ENCODE peak calls at places on chromosome 19, in eight cellular contexts. One of them, this sample, is unnamed.

GRCh38 chr19:55066107-55066709 is 3.3 kb upstream of the RDH13 start:
- DNase-seq in esophagus squamous epithelium: no peak
- DNase-seq in tibial nerve: no peak
- DNase-seq in HCT116: no peak
- DNase-seq in breast epithelium: no peak
- DNase-seq in heart left ventricle: no peak
- DNase-seq in lower leg skin: no peak
- DNase-seq in transverse colon: no peak
- DNase-seq in this sample: no peak

GRCh38 chr19:12891553-12892021 is 627 bp downstream of the GCDH start:
- DNase-seq in transverse colon: no peak
- DNase-seq in heart left ventricle: no peak
- DNase-seq in breast epithelium: no peak
- DNase-seq in esophagus squamous epithelium: no peak
- DNase-seq in tibial nerve: no peak
- DNase-seq in lower leg skin: no peak
- DNase-seq in HCT116: no peak
- DNase-seq in this sample: no peak

GRCh38 chr19:48543121-48543710 is 8.8 kb upstream of the SULT2B1 start:
- DNase-seq in lower leg skin: no peak
- DNase-seq in heart left ventricle: no peak
- DNase-seq in tibial nerve: no peak
- DNase-seq in HCT116: peak; percentile 53
- DNase-seq in transverse colon: peak; percentile 67
- DNase-seq in breast epithelium: peak; percentile 92
- DNase-seq in esophagus squamous epithelium: no peak
- DNase-seq in this sample: no peak

GRCh38 chr19:624433-625109 is 8.8 kb downstream of the POLRMT start:
- DNase-seq in HCT116: no peak
- DNase-seq in heart left ventricle: no peak
- DNase-seq in esophagus squamous epithelium: no peak
- DNase-seq in tibial nerve: no peak
- DNase-seq in lower leg skin: no peak
- DNase-seq in breast epithelium: no peak
- DNase-seq in transverse colon: no peak
- DNase-seq in this sample: no peak

GRCh38 chr19:36265856-36266374 is 51.0 kb downstream of the ZNF146 start:
- DNase-seq in lower leg skin: peak; percentile 31
- DNase-seq in HCT116: no peak
- DNase-seq in esophagus squamous epithelium: no peak
- DNase-seq in tibial nerve: no peak
- DNase-seq in transverse colon: no peak
- DNase-seq in breast epithelium: no peak
- DNase-seq in heart left ventricle: no peak
- DNase-seq in this sample: no peak

GRCh38 chr19:3403489-3404323 is 37.3 kb downstream of the NFIC start:
- DNase-seq in esophagus squamous epithelium: no peak
- DNase-seq in lower leg skin: peak; percentile 97
- DNase-seq in transverse colon: peak; percentile 80
- DNase-seq in breast epithelium: peak; percentile 89
- DNase-seq in heart left ventricle: peak; percentile 95
- DNase-seq in HCT116: no peak
- DNase-seq in tibial nerve: peak; percentile 81
- DNase-seq in this sample: peak; percentile 82

GRCh38 chr19:49574206-49574755 is 6.1 kb downstream of the NOSIP start:
- DNase-seq in lower leg skin: no peak
- DNase-seq in heart left ventricle: no peak
- DNase-seq in esophagus squamous epithelium: no peak
- DNase-seq in HCT116: no peak
- DNase-seq in breast epithelium: no peak
- DNase-seq in tibial nerve: no peak
- DNase-seq in transverse colon: no peak
- DNase-seq in this sample: no peak

GRCh38 chr19:17966497-17967257 is at the start of gene KCNN1:
- DNase-seq in heart left ventricle: no peak
- DNase-seq in HCT116: no peak
- DNase-seq in esophagus squamous epithelium: no peak
- DNase-seq in breast epithelium: no peak
- DNase-seq in lower leg skin: no peak
- DNase-seq in transverse colon: no peak
- DNase-seq in tibial nerve: no peak
- DNase-seq in this sample: peak; percentile 54

GRCh38 chr19:24159707-24160106 is 72.7 kb downstream of the ZNF254 start:
- DNase-seq in breast epithelium: no peak
- DNase-seq in heart left ventricle: no peak
- DNase-seq in lower leg skin: no peak
- DNase-seq in transverse colon: no peak
- DNase-seq in tibial nerve: no peak
- DNase-seq in HCT116: no peak
- DNase-seq in esophagus squamous epithelium: no peak
- DNase-seq in this sample: no peak

GRCh38 chr19:14002571-14003278 is 3.4 kb downstream of the RFX1 start:
- DNase-seq in esophagus squamous epithelium: no peak
- DNase-seq in heart left ventricle: no peak
- DNase-seq in tibial nerve: no peak
- DNase-seq in transverse colon: no peak
- DNase-seq in lower leg skin: no peak
- DNase-seq in breast epithelium: no peak
- DNase-seq in HCT116: no peak
- DNase-seq in this sample: no peak

GRCh38 chr19:33241530-33242101 is 16.0 kb upstream of the SLC7A10 start:
- DNase-seq in tibial nerve: no peak
- DNase-seq in heart left ventricle: no peak
- DNase-seq in transverse colon: peak; percentile 33
- DNase-seq in breast epithelium: no peak
- DNase-seq in esophagus squamous epithelium: no peak
- DNase-seq in HCT116: no peak
- DNase-seq in lower leg skin: no peak
- DNase-seq in this sample: no peak

GRCh38 chr19:4660181-4660791 is 9.9 kb downstream of the MYDGF start:
- DNase-seq in breast epithelium: no peak
- DNase-seq in lower leg skin: no peak
- DNase-seq in HCT116: no peak
- DNase-seq in tibial nerve: no peak
- DNase-seq in heart left ventricle: no peak
- DNase-seq in esophagus squamous epithelium: no peak
- DNase-seq in transverse colon: peak; percentile 33
- DNase-seq in this sample: no peak

GRCh38 chr19:8814176-8814575 is 17.9 kb downstream of the ZNF558 start:
- DNase-seq in transverse colon: no peak
- DNase-seq in lower leg skin: no peak
- DNase-seq in esophagus squamous epithelium: no peak
- DNase-seq in breast epithelium: no peak
- DNase-seq in HCT116: no peak
- DNase-seq in tibial nerve: no peak
- DNase-seq in heart left ventricle: no peak
- DNase-seq in this sample: no peak

DNA sequence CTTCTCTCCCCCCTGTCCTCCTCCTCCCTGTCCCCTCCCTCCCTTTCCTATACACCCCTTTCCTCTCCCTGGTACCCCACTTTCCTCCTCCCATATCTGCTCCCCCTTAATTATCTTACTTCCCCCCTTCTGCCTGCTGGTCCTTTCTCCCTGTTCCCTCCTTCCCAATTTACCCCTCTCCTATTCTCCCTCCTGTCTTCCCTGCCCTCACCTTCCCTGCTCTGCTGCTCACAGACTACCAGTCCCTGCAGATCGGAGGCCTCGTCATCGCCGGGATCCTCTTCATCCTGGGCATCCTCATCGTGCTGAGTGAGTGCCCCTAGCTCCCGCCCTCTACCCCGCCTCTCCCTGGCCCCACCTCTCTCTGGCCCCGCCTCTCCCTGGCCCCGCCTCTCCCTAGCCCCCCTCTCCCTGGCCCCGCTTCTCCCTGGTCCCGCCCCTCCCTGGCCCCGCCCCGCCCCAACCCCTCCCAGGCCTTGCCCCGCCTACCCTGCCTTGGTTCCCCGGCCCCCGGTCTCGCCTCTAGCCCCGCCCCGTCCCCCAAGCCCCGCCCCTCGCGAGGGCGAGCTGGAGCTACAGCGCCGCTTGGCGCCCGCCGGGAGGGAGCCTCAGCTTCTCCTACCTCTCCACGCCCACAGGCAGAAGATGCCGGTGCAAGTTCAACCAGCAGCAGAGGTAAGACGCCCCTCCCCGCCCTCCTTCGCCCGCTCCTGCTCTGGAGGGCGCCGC is 2.0 kb upstream of the FXYD7 start:
- DNase-seq in lower leg skin: peak; percentile 98
- DNase-seq in heart left ventricle: peak; percentile 90
- DNase-seq in esophagus squamous epithelium: peak; percentile 67
- DNase-seq in breast epithelium: peak; percentile 93
- DNase-seq in tibial nerve: peak; percentile 94
- DNase-seq in transverse colon: peak; percentile 97
- DNase-seq in HCT116: peak; percentile 83
- DNase-seq in this sample: peak; percentile 92
- TF ChIP-seq POLR2A in lower leg skin: no peak
- TF ChIP-seq POLR2A in heart left ventricle: peak; percentile 59
- TF ChIP-seq POLR2A in esophagus squamous epithelium: no peak
- TF ChIP-seq POLR2A in breast epithelium: no peak
- TF ChIP-seq POLR2A in tibial nerve: peak; percentile 78
- TF ChIP-seq POLR2A in transverse colon: peak; percentile 80
- TF ChIP-seq POLR2A in HCT116: no peak
- TF ChIP-seq POLR2A in this sample: no peak

DNA sequence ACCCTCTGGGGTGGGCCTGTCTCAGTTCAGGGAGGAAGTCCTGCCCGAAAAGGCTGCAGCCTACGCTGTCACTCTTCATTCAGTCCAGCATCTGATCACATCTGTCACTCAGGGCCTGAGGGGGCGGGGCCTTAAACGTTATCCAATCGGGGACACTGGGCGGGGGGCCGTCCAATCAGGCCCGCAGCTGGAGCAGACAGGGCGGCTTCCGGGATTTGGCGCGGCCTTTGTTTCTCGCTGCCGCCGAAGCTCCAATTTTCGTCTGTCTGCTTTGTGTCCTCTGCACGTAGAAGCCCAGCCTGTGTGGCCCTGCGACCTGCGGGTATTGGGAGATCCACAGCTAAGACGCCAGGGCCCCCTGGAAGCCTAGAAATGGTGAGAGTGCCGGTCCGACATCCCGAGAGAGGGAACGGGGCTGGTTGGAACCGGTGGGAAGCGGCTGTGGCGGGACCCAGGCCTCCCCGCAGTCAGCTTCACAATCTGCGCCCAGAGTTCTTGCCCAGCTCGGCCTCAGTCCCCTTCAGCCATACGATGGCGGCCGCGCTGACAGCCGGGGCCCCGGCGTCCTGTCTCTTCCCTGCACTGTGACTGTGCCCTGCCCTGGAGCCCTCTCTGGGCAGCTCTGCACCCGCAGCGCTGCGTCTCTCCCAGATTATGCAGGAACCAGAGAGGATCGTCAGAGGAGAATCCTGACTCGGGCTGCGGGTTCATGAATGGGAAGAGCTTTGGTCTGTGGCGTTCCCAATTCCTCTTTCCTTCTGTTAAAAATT is at the start of gene ZNF730:
- DNase-seq in lower leg skin: no peak
- DNase-seq in heart left ventricle: peak; percentile 90
- DNase-seq in transverse colon: peak; percentile 14
- DNase-seq in tibial nerve: peak; percentile 17
- DNase-seq in HCT116: no peak
- DNase-seq in breast epithelium: peak; percentile 71
- DNase-seq in esophagus squamous epithelium: no peak
- DNase-seq in this sample: peak; percentile 62
- TF ChIP-seq POLR2A in lower leg skin: no peak
- TF ChIP-seq POLR2A in heart left ventricle: no peak
- TF ChIP-seq POLR2A in transverse colon: no peak
- TF ChIP-seq POLR2A in tibial nerve: no peak
- TF ChIP-seq POLR2A in HCT116: no peak
- TF ChIP-seq POLR2A in breast epithelium: no peak
- TF ChIP-seq POLR2A in esophagus squamous epithelium: no peak
- TF ChIP-seq POLR2A in this sample: no peak

GRCh38 chr19:35124098-35125060 is 8.8 kb downstream of the FXYD3 start:
- DNase-seq in esophagus squamous epithelium: no peak
- DNase-seq in lower leg skin: peak; percentile 99
- DNase-seq in breast epithelium: peak; percentile 94
- DNase-seq in HCT116: peak; percentile 70
- DNase-seq in tibial nerve: peak; percentile 93
- DNase-seq in transverse colon: peak; percentile 96
- DNase-seq in heart left ventricle: peak; percentile 95
- DNase-seq in this sample: peak; percentile 92
- TF ChIP-seq POLR2A in esophagus squamous epithelium: no peak
- TF ChIP-seq POLR2A in lower leg skin: no peak
- TF ChIP-seq POLR2A in breast epithelium: peak; percentile 86
- TF ChIP-seq POLR2A in HCT116: peak; percentile 57
- TF ChIP-seq POLR2A in tibial nerve: peak; percentile 92
- TF ChIP-seq POLR2A in transverse colon: peak; percentile 77
- TF ChIP-seq POLR2A in heart left ventricle: peak; percentile 35
- TF ChIP-seq POLR2A in this sample: peak; percentile 78

GRCh38 chr19:58559275-58560006 is 1.0 kb upstream of the UBE2M start:
- DNase-seq in HCT116: peak; percentile 90
- DNase-seq in heart left ventricle: peak; percentile 93
- DNase-seq in tibial nerve: peak; percentile 80
- DNase-seq in breast epithelium: peak; percentile 92
- DNase-seq in lower leg skin: peak; percentile 97
- DNase-seq in esophagus squamous epithelium: no peak
- DNase-seq in transverse colon: peak; percentile 92
- DNase-seq in this sample: peak; percentile 95
- TF ChIP-seq POLR2A in HCT116: peak; percentile 95
- TF ChIP-seq POLR2A in heart left ventricle: no peak
- TF ChIP-seq POLR2A in tibial nerve: peak; percentile 64
- TF ChIP-seq POLR2A in breast epithelium: peak; percentile 82
- TF ChIP-seq POLR2A in lower leg skin: no peak
- TF ChIP-seq POLR2A in esophagus squamous epithelium: no peak
- TF ChIP-seq POLR2A in transverse colon: peak; percentile 76
- TF ChIP-seq POLR2A in this sample: peak; percentile 38

GRCh38 chr19:37779139-37780035 is at the start of gene ZNF573:
- DNase-seq in breast epithelium: peak; percentile 73
- DNase-seq in tibial nerve: peak; percentile 49
- DNase-seq in HCT116: peak; percentile 84
- DNase-seq in transverse colon: peak; percentile 86
- DNase-seq in esophagus squamous epithelium: peak; percentile 34
- DNase-seq in heart left ventricle: peak; percentile 88
- DNase-seq in lower leg skin: peak; percentile 96
- DNase-seq in this sample: peak; percentile 96
- TF ChIP-seq POLR2A in breast epithelium: no peak
- TF ChIP-seq POLR2A in tibial nerve: no peak
- TF ChIP-seq POLR2A in HCT116: no peak
- TF ChIP-seq POLR2A in transverse colon: no peak
- TF ChIP-seq POLR2A in esophagus squamous epithelium: no peak
- TF ChIP-seq POLR2A in heart left ventricle: no peak
- TF ChIP-seq POLR2A in lower leg skin: no peak
- TF ChIP-seq POLR2A in this sample: no peak

This sample was measured in testis.